ENCODE peak calls at places on chromosomes 5 and 9, in ten cellular contexts. C is coronary artery, R is esophagus squamous epithelium, G is uterus, H is brain microvascular endothelial cell, M is transverse colon, I is pancreas, Z is GM23248, D is BJ, L is adrenal gland. A is an unnamed sample.

GRCh38 chr5:124742983-124743533 is 3.4 kb downstream of the ZNF608 start:
- DNase-seq in L (peak), I (peak), C (no peak), G (no peak), D (no peak), Z (peak), H (peak), M (peak), R (no peak), A (peak)

GRCh38 chr5:482506-482905 is 39.5 kb downstream of the EXOC3 start:
- DNase-seq in H (no peak), Z (no peak), C (no peak), M (no peak), R (no peak), G (no peak), D (no peak), L (no peak), I (no peak), A (no peak)

GRCh38 chr9:118767571-118767970 is 601.7 kb downstream of the BRINP1 start:
- DNase-seq in Z (no peak), L (no peak), M (no peak), G (no peak), C (no peak), R (no peak), D (no peak), I (no peak), H (no peak), A (no peak)

GRCh38 chr5:115460476-115460875 is 84.1 kb downstream of the FEM1C start:
- DNase-seq in C (no peak), I (no peak), G (no peak), M (no peak), D (peak), H (peak), L (peak), R (no peak), Z (peak), A (peak)

GRCh38 chr5:96629774-96630173 is 32.4 kb upstream of the CAST start:
- DNase-seq in H (peak), G (no peak), C (no peak), L (no peak), R (no peak), Z (peak), M (no peak), D (peak), I (no peak), A (peak)

GRCh38 chr9:121302341-121302740 is 34.4 kb downstream of the GSN start:
- DNase-seq in M (no peak), I (no peak), Z (no peak), R (no peak), L (no peak), H (no peak), D (no peak), G (no peak), C (peak), A (no peak)

GRCh38 chr5:60018091-60018490 is 124.6 kb upstream of the PDE4D start:
- DNase-seq in C (no peak), I (no peak), L (no peak), D (no peak), H (no peak), M (no peak), R (no peak), G (no peak), Z (no peak), A (no peak)

GRCh38 chr9:72894342-72894741 is 58.5 kb downstream of the ALDH1A1 start:
- DNase-seq in Z (peak), M (no peak), D (peak), R (no peak), C (no peak), G (no peak), I (no peak), H (peak), L (no peak), A (no peak)

GRCh38 chr9:134284273-134284672 is 42.0 kb upstream of the RXRA start:
- DNase-seq in D (no peak), C (no peak), Z (peak), I (peak), L (no peak), M (no peak), G (no peak), H (no peak), R (no peak), A (no peak)

GRCh38 chr5:171813270-171813669 is 27.7 kb downstream of the SMIM23 start:
- DNase-seq in I (no peak), M (no peak), L (no peak), Z (no peak), D (no peak), R (no peak), C (peak), G (no peak), H (no peak), A (no peak)

GRCh38 chr9:97564291-97565175 is 63.1 kb downstream of the TMOD1 start:
- DNase-seq in M (peak), L (peak), R (no peak), G (no peak), I (no peak), H (peak), D (peak), C (peak), Z (peak), A (peak)

GRCh38 chr9:96654450-96655197 is 493 bp downstream of the PRXL2C start:
- DNase-seq in C (peak), I (peak), L (peak), R (peak), Z (peak), M (peak), D (peak), H (peak), G (peak), A (peak)

GRCh38 chr9:89661956-89662717 is 57.3 kb downstream of the GADD45G start:
- DNase-seq in L (peak), G (peak), I (peak), H (peak), D (peak), R (no peak), M (peak), Z (peak), C (peak), A (peak)

GRCh38 chr5:151139015-151139414 is 18.6 kb downstream of the ANXA6 start:
- DNase-seq in M (no peak), I (no peak), G (no peak), D (no peak), C (no peak), Z (no peak), L (no peak), R (no peak), H (no peak), A (no peak)

GRCh38 chr9:35675732-35676392 is 2.1 kb downstream of the CA9 start:
- DNase-seq in G (no peak), I (peak), R (no peak), D (no peak), M (peak), C (no peak), Z (peak), H (no peak), L (no peak), A (no peak)

GRCh38 chr5:14809369-14810144 is 62.0 kb downstream of the ANKH start:
- DNase-seq in M (peak), H (peak), C (no peak), R (peak), L (peak), D (peak), Z (peak), G (no peak), I (peak), A (peak)

GRCh38 chr9:91245432-91246313 is 116.0 kb downstream of the AUH start:
- DNase-seq in M (no peak), C (no peak), R (no peak), Z (peak), I (no peak), D (no peak), H (peak), L (no peak), G (no peak), A (peak)

GRCh38 chr9:16960084-16960483 is 89.6 kb upstream of the BNC2 start:
- DNase-seq in D (no peak), H (peak), L (no peak), M (no peak), G (no peak), C (no peak), I (no peak), R (no peak), Z (peak), A (peak)

GRCh38 chr5:168877132-168877895 is 298.1 kb upstream of the PANK3 start:
- DNase-seq in D (no peak), R (no peak), L (no peak), H (no peak), G (no peak), I (peak), Z (no peak), M (no peak), C (no peak), A (no peak)

GRCh38 chr9:95580812-95581761 is 64.3 kb upstream of the PTCH1 start:
- DNase-seq in H (no peak), C (no peak), G (no peak), D (no peak), I (no peak), L (no peak), M (no peak), Z (no peak), R (no peak), A (no peak)

GRCh38 chr9:12813960-12814876 is 39.4 kb downstream of the LURAP1L start:
- DNase-seq in C (peak), H (peak), D (peak), L (peak), Z (peak), R (no peak), I (peak), G (peak), M (peak), A (peak)

GRCh38 chr5:133365326-133365725 is 247.0 kb downstream of the FSTL4 start:
- DNase-seq in L (no peak), M (no peak), D (no peak), H (no peak), R (no peak), G (no peak), I (no peak), C (no peak), Z (no peak), A (no peak)

GRCh38 chr5:15421798-15422456 is 78.1 kb upstream of the FBXL7 start:
- DNase-seq in C (no peak), R (no peak), Z (no peak), D (no peak), G (no peak), L (no peak), M (no peak), H (peak), I (no peak), A (no peak)

GRCh38 chr5:151685749-151686672 is 704 bp downstream of the SPARC start:
- DNase-seq in L (no peak), Z (peak), C (no peak), H (no peak), G (no peak), M (no peak), R (no peak), I (no peak), D (no peak), A (no peak)

GRCh38 chr5:92678576-92679105 is 902.4 kb downstream of the NR2F1-AS1 start:
- DNase-seq in C (no peak), M (no peak), G (no peak), H (no peak), L (no peak), R (no peak), I (no peak), Z (peak), D (no peak), A (peak)

GRCh38 chr5:179307006-179307800 is 38.1 kb downstream of the ADAMTS2 start:
- DNase-seq in C (peak), H (no peak), L (no peak), M (no peak), D (no peak), I (no peak), R (no peak), G (peak), Z (peak), A (no peak)

GRCh38 chr5:179577286-179577960 is 27.1 kb downstream of the RUFY1 start:
- DNase-seq in H (no peak), R (no peak), M (no peak), D (no peak), Z (no peak), L (no peak), G (no peak), I (no peak), C (no peak), A (no peak)

GRCh38 chr5:66789434-66789833 is 193.2 kb downstream of the MAST4 start:
- DNase-seq in M (no peak), D (no peak), G (no peak), Z (no peak), L (no peak), R (no peak), I (no peak), C (no peak), H (no peak), A (no peak)

GRCh38 chr9:105038057-105038456 is 110.1 kb upstream of the ABCA1 start:
- DNase-seq in G (no peak), C (no peak), L (no peak), H (no peak), I (no peak), Z (no peak), D (no peak), M (no peak), R (no peak), A (no peak)

GRCh38 chr5:27702339-27702820 is 664.0 kb upstream of the CDH9 start:
- DNase-seq in H (peak), M (no peak), C (no peak), G (no peak), I (no peak), R (no peak), Z (no peak), L (no peak), D (no peak), A (peak)

GRCh38 chr9:114938687-114939575 is 8.5 kb upstream of the TNFSF8 start:
- DNase-seq in D (no peak), G (no peak), Z (peak), I (no peak), R (no peak), C (no peak), L (no peak), H (no peak), M (no peak), A (no peak)
- H3K4me3 ChIP-seq in D (no peak), G (no peak), Z (no peak), I (no peak), R (no peak), C (no peak), L (no peak), H (no peak), M (no peak), A (no peak)

GRCh38 chr5:3481175-3481574 is 114.5 kb upstream of the IRX1 start:
- DNase-seq in I (no peak), D (no peak), G (no peak), M (no peak), L (no peak), H (no peak), R (no peak), Z (no peak), C (no peak), A (no peak)
- H3K4me3 ChIP-seq in I (no peak), D (no peak), G (no peak), M (no peak), L (no peak), H (no peak), R (no peak), Z (no peak), C (no peak), A (no peak)

DNA sequence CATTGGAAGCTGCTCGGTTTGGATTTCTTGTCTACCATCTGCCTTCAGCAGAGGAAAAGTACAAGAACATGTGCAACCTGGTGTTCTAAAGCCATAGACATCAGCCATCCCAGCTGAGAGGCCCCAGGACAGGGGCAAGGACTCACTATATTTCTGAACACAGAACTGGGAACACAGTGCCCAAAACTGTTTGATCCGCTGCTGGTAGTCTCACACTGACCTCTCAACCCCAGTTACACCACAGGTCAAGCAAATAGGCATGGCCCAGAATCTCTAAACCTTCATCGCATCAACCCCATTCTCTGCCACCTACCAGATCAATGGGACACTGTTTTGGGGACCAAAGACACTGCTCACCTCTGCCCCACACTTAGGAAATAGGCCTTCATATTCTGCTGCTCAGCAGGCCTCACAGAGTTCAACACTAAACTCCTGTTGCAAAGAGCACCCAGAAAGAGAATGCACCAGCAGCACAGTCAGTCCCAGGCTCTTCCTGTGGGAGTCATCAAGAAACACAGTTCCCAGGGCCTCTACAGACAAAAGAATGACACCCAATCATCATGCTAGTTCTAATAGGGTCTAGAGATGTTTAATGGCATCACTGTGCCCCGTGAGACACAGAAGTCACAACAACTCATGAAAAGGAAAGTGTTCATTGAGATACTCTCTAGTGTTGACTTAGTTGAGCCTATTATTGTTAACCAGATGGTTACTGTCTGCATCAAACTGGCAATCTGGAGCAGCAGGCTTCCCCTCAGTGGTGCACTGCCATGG is 1.8 kb downstream of the KLHL3 start:
- DNase-seq in L (no peak), Z (peak), M (no peak), D (no peak), H (peak), R (no peak), G (no peak), C (no peak), I (no peak), A (peak)
- H3K4me3 ChIP-seq in L (no peak), Z (peak), M (no peak), D (no peak), H (peak), R (peak), G (no peak), C (peak), I (no peak), A (no peak)

DNA sequence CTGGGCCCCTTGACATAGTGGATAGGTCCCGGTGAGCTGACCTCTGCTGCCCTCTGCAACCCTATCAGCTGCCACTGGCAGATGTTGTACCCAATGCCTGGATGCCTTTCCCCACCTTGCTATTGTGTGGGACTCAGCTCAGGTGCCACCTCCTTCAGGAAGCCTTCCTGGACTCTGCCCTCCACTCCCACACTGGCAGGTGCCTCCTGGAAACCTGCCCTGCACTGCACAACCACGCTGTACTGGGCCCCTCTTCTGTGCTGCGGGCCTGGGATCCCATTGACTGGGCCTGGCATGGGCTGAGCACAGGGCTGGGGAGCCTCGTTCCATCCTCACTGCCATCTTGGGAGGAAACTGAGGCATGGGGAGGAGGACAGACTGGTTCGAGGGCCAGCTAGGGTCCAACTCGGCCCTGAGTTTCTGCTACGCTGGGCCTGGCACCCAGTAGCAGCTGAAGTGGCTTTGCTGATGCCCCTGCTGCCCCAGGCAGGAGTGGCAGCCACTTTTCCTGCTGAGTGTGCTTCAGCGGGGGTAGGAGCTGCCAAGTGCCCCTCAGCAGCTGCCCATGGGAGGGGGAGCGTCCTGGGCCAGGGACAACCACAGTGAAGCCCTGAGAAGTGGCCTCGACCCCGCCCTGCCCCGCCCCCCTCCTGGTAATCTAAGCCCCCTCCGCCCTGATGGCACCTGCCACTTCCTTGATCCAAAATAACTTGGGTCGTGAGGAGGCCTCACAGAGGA is 1.3 kb downstream of the AK1 start:
- DNase-seq in H (no peak), R (no peak), M (peak), L (no peak), G (no peak), D (no peak), C (no peak), Z (no peak), I (peak), A (no peak)
- H3K4me3 ChIP-seq in H (no peak), R (peak), M (no peak), L (no peak), G (no peak), D (no peak), C (peak), Z (peak), I (no peak), A (no peak)

DNA sequence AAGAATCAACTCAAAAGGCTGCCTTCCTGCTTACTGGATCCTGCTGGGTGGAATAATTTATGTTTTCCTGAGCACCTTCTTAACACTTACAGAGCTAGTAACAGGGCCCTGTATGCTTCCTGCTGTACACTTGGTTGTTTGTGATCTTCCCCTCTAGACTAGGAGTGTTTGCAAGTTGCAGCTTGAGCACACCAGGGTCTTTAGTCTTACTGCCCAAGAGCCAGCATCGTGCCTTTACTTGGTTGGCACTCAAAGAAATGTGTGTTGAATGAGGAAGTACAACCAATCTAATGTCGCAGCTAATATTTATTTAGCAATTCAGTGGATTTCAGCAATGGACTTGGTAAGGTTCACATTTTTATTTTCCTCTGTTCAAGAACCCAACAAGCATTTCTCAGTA is 57.5 kb upstream of the HAND1 start:
- DNase-seq in C (no peak), G (no peak), R (no peak), M (no peak), D (no peak), H (no peak), I (no peak), Z (no peak), L (no peak), A (no peak)
- H3K4me3 ChIP-seq in C (no peak), G (no peak), R (no peak), M (no peak), D (no peak), H (no peak), I (no peak), Z (no peak), L (no peak), A (no peak)

GRCh38 chr5:126370796-126371718 is 52.2 kb upstream of the GRAMD2B start:
- DNase-seq in L (no peak), R (no peak), I (peak), G (no peak), C (no peak), H (no peak), D (no peak), Z (peak), M (peak), A (peak)

GRCh38 chr5:126373621-126374416 is 49.4 kb upstream of the GRAMD2B start:
- DNase-seq in L (no peak), D (no peak), R (no peak), M (no peak), Z (peak), G (no peak), H (peak), I (no peak), C (no peak), A (no peak)

GRCh38 chr5:126377444-126377843 is 45.8 kb upstream of the GRAMD2B start:
- DNase-seq in C (no peak), Z (peak), D (no peak), G (no peak), I (no peak), L (no peak), R (no peak), H (no peak), M (no peak), A (no peak)

GRCh38 chr5:126376443-126376842 is 46.8 kb upstream of the GRAMD2B start:
- DNase-seq in M (no peak), L (peak), H (no peak), R (no peak), I (no peak), D (no peak), C (no peak), G (peak), Z (no peak), A (no peak)
- H3K4me3 ChIP-seq in M (no peak), L (no peak), H (no peak), R (no peak), I (no peak), D (no peak), C (no peak), G (no peak), Z (no peak), A (no peak)

A was measured in bronchial epithelial cell.